ENCODE peak calls at places on chromosome X, in five cellular contexts. M is stimulated activated CD4-positive, alpha-beta T cell treated with anti-CD3 and anti-CD28 coated beads, Interleukin-4, amount 100 ng/mL, for 48 hours; I is EL; T is activated CD8-positive, alpha-beta memory T cell treated with anti-CD3 and anti-CD28 coated beads for 48 hours; Y is activated CD4-positive, CD25-positive, alpha-beta regulatory T cell. J is an unnamed sample.
A peak's percentile ranks its signal among the peaks of the same experiment; 100 is the strongest.

GRCh38 chrX:73822775-73823174 is 259.8 kb downstream of the CHIC1 start:
- DNase-seq in T (no peak), Y (no peak), M (no peak), I (no peak), J (no peak)

GRCh38 chrX:149903889-149904748 is 23.1 kb downstream of the MAGEA8 start:
- DNase-seq in M (no peak), Y (no peak), I (peak; percentile 10), T (no peak), J (no peak)

GRCh38 chrX:103488332-103488731 is 31.0 kb downstream of the RAB40A start:
- DNase-seq in Y (no peak), M (no peak), T (no peak), I (peak; percentile 18), J (no peak)

GRCh38 chrX:118420462-118420861 is 74.6 kb downstream of the WDR44 start:
- DNase-seq in T (no peak), I (peak; percentile 20), M (no peak), Y (no peak), J (no peak)

GRCh38 chrX:17967888-17968287 is 106.8 kb upstream of the RAI2 start:
- DNase-seq in T (no peak), Y (no peak), I (no peak), M (no peak), J (no peak)

GRCh38 chrX:101932249-101932570 is 383 bp upstream of the ZMAT1 start:
- DNase-seq in I (no peak), M (no peak), Y (no peak), T (no peak), J (no peak)

GRCh38 chrX:88660836-88661235 is 86.2 kb upstream of the CPXCR1 start:
- DNase-seq in M (no peak), I (no peak), T (no peak), Y (no peak), J (no peak)

GRCh38 chrX:135009057-135009605 is 13.2 kb downstream of the RTL8B start:
- DNase-seq in T (no peak), I (no peak), Y (no peak), M (no peak), J (no peak)

GRCh38 chrX:153935326-153935851 is 552 bp upstream of the NAA10 start:
- DNase-seq in I (no peak), M (no peak), Y (no peak), T (no peak), J (no peak)

J was measured in HL-60.